ENCODE peak calls at places on chromosomes 3 and 15, in seven cellular contexts. One of them, this sample, is unnamed.

GRCh38 chr3:194986208-194987043 is 284.5 kb downstream of the XXYLT1 start:
- DNase-seq in activated naive CD4-positive, alpha-beta T cell: no peak
- DNase-seq in Jurkat, Clone E6-1: no peak
- DNase-seq in M059J: peak; percentile 92
- DNase-seq in nephron progenitor cell: no peak
- DNase-seq in activated CD4-positive, alpha-beta T cell treated with anti-CD3 and anti-CD28 coated beads for 4 hours: no peak
- DNase-seq in left ventricle myocardium inferior: no peak
- DNase-seq in this sample: no peak

GRCh38 chr3:48851407-48851806 is 3.7 kb upstream of the PRKAR2A start:
- DNase-seq in left ventricle myocardium inferior: no peak
- DNase-seq in Jurkat, Clone E6-1: no peak
- DNase-seq in activated naive CD4-positive, alpha-beta T cell: no peak
- DNase-seq in M059J: peak; percentile 31
- DNase-seq in nephron progenitor cell: peak; percentile 31
- DNase-seq in activated CD4-positive, alpha-beta T cell treated with anti-CD3 and anti-CD28 coated beads for 4 hours: no peak
- DNase-seq in this sample: no peak

GRCh38 chr15:75785771-75786563 is 57.3 kb upstream of the UBE2Q2 start:
- DNase-seq in Jurkat, Clone E6-1: no peak
- DNase-seq in left ventricle myocardium inferior: no peak
- DNase-seq in M059J: peak; percentile 3
- DNase-seq in activated CD4-positive, alpha-beta T cell treated with anti-CD3 and anti-CD28 coated beads for 4 hours: no peak
- DNase-seq in activated naive CD4-positive, alpha-beta T cell: no peak
- DNase-seq in nephron progenitor cell: peak; percentile 51
- DNase-seq in this sample: no peak

GRCh38 chr3:10160925-10161324 is 3.8 kb upstream of the IRAK2 start:
- DNase-seq in Jurkat, Clone E6-1: no peak
- DNase-seq in M059J: no peak
- DNase-seq in activated CD4-positive, alpha-beta T cell treated with anti-CD3 and anti-CD28 coated beads for 4 hours: no peak
- DNase-seq in left ventricle myocardium inferior: no peak
- DNase-seq in activated naive CD4-positive, alpha-beta T cell: no peak
- DNase-seq in nephron progenitor cell: no peak
- DNase-seq in this sample: no peak

GRCh38 chr15:45496658-45497057 is 25.9 kb downstream of the SLC30A4 start:
- DNase-seq in activated CD4-positive, alpha-beta T cell treated with anti-CD3 and anti-CD28 coated beads for 4 hours: no peak
- DNase-seq in M059J: no peak
- DNase-seq in activated naive CD4-positive, alpha-beta T cell: no peak
- DNase-seq in Jurkat, Clone E6-1: no peak
- DNase-seq in nephron progenitor cell: no peak
- DNase-seq in left ventricle myocardium inferior: no peak
- DNase-seq in this sample: no peak

GRCh38 chr15:64246364-64247189 is 83.8 kb upstream of the PPIB start:
- DNase-seq in left ventricle myocardium inferior: no peak
- DNase-seq in activated naive CD4-positive, alpha-beta T cell: no peak
- DNase-seq in activated CD4-positive, alpha-beta T cell treated with anti-CD3 and anti-CD28 coated beads for 4 hours: peak; percentile 5
- DNase-seq in nephron progenitor cell: no peak
- DNase-seq in M059J: peak; percentile 95
- DNase-seq in Jurkat, Clone E6-1: peak; percentile 45
- DNase-seq in this sample: no peak

GRCh38 chr3:50342818-50343633 is 2.4 kb upstream of the RASSF1 start:
- DNase-seq in nephron progenitor cell: no peak
- DNase-seq in Jurkat, Clone E6-1: no peak
- DNase-seq in left ventricle myocardium inferior: no peak
- DNase-seq in M059J: no peak
- DNase-seq in activated CD4-positive, alpha-beta T cell treated with anti-CD3 and anti-CD28 coated beads for 4 hours: no peak
- DNase-seq in activated naive CD4-positive, alpha-beta T cell: no peak
- DNase-seq in this sample: no peak

GRCh38 chr3:134079761-134080160 is 50.0 kb upstream of the SLCO2A1 start:
- DNase-seq in left ventricle myocardium inferior: no peak
- DNase-seq in M059J: no peak
- DNase-seq in nephron progenitor cell: no peak
- DNase-seq in activated CD4-positive, alpha-beta T cell treated with anti-CD3 and anti-CD28 coated beads for 4 hours: no peak
- DNase-seq in Jurkat, Clone E6-1: no peak
- DNase-seq in activated naive CD4-positive, alpha-beta T cell: no peak
- DNase-seq in this sample: no peak

GRCh38 chr3:83403927-83404326 is 1554.9 kb upstream of the CADM2 start:
- DNase-seq in activated naive CD4-positive, alpha-beta T cell: no peak
- DNase-seq in activated CD4-positive, alpha-beta T cell treated with anti-CD3 and anti-CD28 coated beads for 4 hours: no peak
- DNase-seq in left ventricle myocardium inferior: no peak
- DNase-seq in Jurkat, Clone E6-1: no peak
- DNase-seq in nephron progenitor cell: no peak
- DNase-seq in M059J: no peak
- DNase-seq in this sample: no peak

GRCh38 chr3:170967682-170968081 is 58.8 kb downstream of the SLC2A2 start:
- DNase-seq in M059J: no peak
- DNase-seq in activated CD4-positive, alpha-beta T cell treated with anti-CD3 and anti-CD28 coated beads for 4 hours: no peak
- DNase-seq in Jurkat, Clone E6-1: no peak
- DNase-seq in nephron progenitor cell: no peak
- DNase-seq in left ventricle myocardium inferior: no peak
- DNase-seq in activated naive CD4-positive, alpha-beta T cell: no peak
- DNase-seq in this sample: no peak

GRCh38 chr3:190616627-190617026 is 102.7 kb downstream of the IL1RAP start:
- DNase-seq in activated CD4-positive, alpha-beta T cell treated with anti-CD3 and anti-CD28 coated beads for 4 hours: no peak
- DNase-seq in M059J: no peak
- DNase-seq in left ventricle myocardium inferior: no peak
- DNase-seq in activated naive CD4-positive, alpha-beta T cell: no peak
- DNase-seq in nephron progenitor cell: no peak
- DNase-seq in Jurkat, Clone E6-1: no peak
- DNase-seq in this sample: no peak

GRCh38 chr3:23992051-23992628 is 47.1 kb downstream of the NR1D2 start:
- DNase-seq in nephron progenitor cell: no peak
- DNase-seq in activated CD4-positive, alpha-beta T cell treated with anti-CD3 and anti-CD28 coated beads for 4 hours: no peak
- DNase-seq in activated naive CD4-positive, alpha-beta T cell: no peak
- DNase-seq in M059J: peak; percentile 89
- DNase-seq in Jurkat, Clone E6-1: no peak
- DNase-seq in left ventricle myocardium inferior: no peak
- DNase-seq in this sample: no peak

GRCh38 chr3:186589115-186589514 is 18.6 kb downstream of the DNAJB11 start:
- DNase-seq in M059J: no peak
- DNase-seq in nephron progenitor cell: no peak
- DNase-seq in activated CD4-positive, alpha-beta T cell treated with anti-CD3 and anti-CD28 coated beads for 4 hours: no peak
- DNase-seq in left ventricle myocardium inferior: no peak
- DNase-seq in Jurkat, Clone E6-1: no peak
- DNase-seq in activated naive CD4-positive, alpha-beta T cell: no peak
- DNase-seq in this sample: no peak

GRCh38 chr15:79283252-79284048 is 928 bp downstream of the ANKRD34C start:
- DNase-seq in activated CD4-positive, alpha-beta T cell treated with anti-CD3 and anti-CD28 coated beads for 4 hours: peak; percentile 6
- DNase-seq in Jurkat, Clone E6-1: no peak
- DNase-seq in activated naive CD4-positive, alpha-beta T cell: no peak
- DNase-seq in M059J: peak; percentile 5
- DNase-seq in left ventricle myocardium inferior: peak; percentile 35
- DNase-seq in nephron progenitor cell: peak; percentile 95
- DNase-seq in this sample: peak; percentile 11

GRCh38 chr3:39315420-39315819 is 14.1 kb upstream of the CCR8 start:
- DNase-seq in activated CD4-positive, alpha-beta T cell treated with anti-CD3 and anti-CD28 coated beads for 4 hours: no peak
- DNase-seq in nephron progenitor cell: no peak
- DNase-seq in left ventricle myocardium inferior: no peak
- DNase-seq in activated naive CD4-positive, alpha-beta T cell: no peak
- DNase-seq in M059J: no peak
- DNase-seq in Jurkat, Clone E6-1: no peak
- DNase-seq in this sample: no peak

GRCh38 chr3:27943106-27943505 is 221.0 kb upstream of the EOMES start:
- DNase-seq in Jurkat, Clone E6-1: peak; percentile 12
- DNase-seq in activated CD4-positive, alpha-beta T cell treated with anti-CD3 and anti-CD28 coated beads for 4 hours: no peak
- DNase-seq in nephron progenitor cell: peak; percentile 4
- DNase-seq in activated naive CD4-positive, alpha-beta T cell: no peak
- DNase-seq in left ventricle myocardium inferior: no peak
- DNase-seq in M059J: peak; percentile 4
- DNase-seq in this sample: peak; percentile 11

This sample was measured in DND-41.